ENCODE peak calls at places on chromosomes 16 and 17, in nine cellular contexts. One of them, this sample, is unnamed.

GRCh38 chr17:70736375-70736957 is 567.1 kb downstream of the KCNJ2 start:
- DNase-seq in H7: no peak
- DNase-seq in NCI-H2081: no peak
- DNase-seq in HuH-7: no peak
- DNase-seq in effector CD8-positive, alpha-beta T cell: no peak
- DNase-seq in ureter: no peak
- DNase-seq in IMR-90: no peak
- DNase-seq in HCEC 1CT: no peak
- DNase-seq in NK-92 treated with Interleukin-12 subunit alpha and Interleukin-12 subunit beta, amount 100 ng/mL, for 24 hours: no peak
- DNase-seq in this sample: no peak

GRCh38 chr17:59825533-59826316 is 67.0 kb downstream of the TUBD1 start:
- DNase-seq in H7: no peak
- DNase-seq in IMR-90: peak
- DNase-seq in effector CD8-positive, alpha-beta T cell: no peak
- DNase-seq in NK-92 treated with Interleukin-12 subunit alpha and Interleukin-12 subunit beta, amount 100 ng/mL, for 24 hours: no peak
- DNase-seq in HCEC 1CT: peak
- DNase-seq in HuH-7: no peak
- DNase-seq in NCI-H2081: no peak
- DNase-seq in ureter: no peak
- DNase-seq in this sample: peak

GRCh38 chr16:53999841-54000240 is 286.7 kb downstream of the IRX3 start:
- DNase-seq in effector CD8-positive, alpha-beta T cell: no peak
- DNase-seq in HCEC 1CT: no peak
- DNase-seq in IMR-90: peak
- DNase-seq in ureter: no peak
- DNase-seq in HuH-7: no peak
- DNase-seq in NCI-H2081: no peak
- DNase-seq in NK-92 treated with Interleukin-12 subunit alpha and Interleukin-12 subunit beta, amount 100 ng/mL, for 24 hours: no peak
- DNase-seq in H7: no peak
- DNase-seq in this sample: no peak

GRCh38 chr16:87850009-87851006 is 19.0 kb downstream of the SLC7A5 start:
- DNase-seq in NCI-H2081: peak
- DNase-seq in HCEC 1CT: peak
- DNase-seq in NK-92 treated with Interleukin-12 subunit alpha and Interleukin-12 subunit beta, amount 100 ng/mL, for 24 hours: peak
- DNase-seq in H7: peak
- DNase-seq in HuH-7: peak
- DNase-seq in ureter: no peak
- DNase-seq in effector CD8-positive, alpha-beta T cell: peak
- DNase-seq in IMR-90: peak
- DNase-seq in this sample: peak

GRCh38 chr16:31707743-31708335 is 165.8 kb upstream of the ZNF267 start:
- DNase-seq in ureter: no peak
- DNase-seq in H7: peak
- DNase-seq in IMR-90: no peak
- DNase-seq in effector CD8-positive, alpha-beta T cell: no peak
- DNase-seq in HCEC 1CT: no peak
- DNase-seq in HuH-7: no peak
- DNase-seq in NCI-H2081: no peak
- DNase-seq in NK-92 treated with Interleukin-12 subunit alpha and Interleukin-12 subunit beta, amount 100 ng/mL, for 24 hours: no peak
- DNase-seq in this sample: no peak

GRCh38 chr17:73316919-73317505 is 5.2 kb upstream of the CDC42EP4 start:
- DNase-seq in H7: no peak
- DNase-seq in HCEC 1CT: no peak
- DNase-seq in NCI-H2081: no peak
- DNase-seq in NK-92 treated with Interleukin-12 subunit alpha and Interleukin-12 subunit beta, amount 100 ng/mL, for 24 hours: no peak
- DNase-seq in HuH-7: no peak
- DNase-seq in IMR-90: no peak
- DNase-seq in ureter: no peak
- DNase-seq in effector CD8-positive, alpha-beta T cell: no peak
- DNase-seq in this sample: no peak

GRCh38 chr16:79589495-79590134 is 10.9 kb downstream of the MAF start:
- DNase-seq in effector CD8-positive, alpha-beta T cell: no peak
- DNase-seq in HuH-7: no peak
- DNase-seq in HCEC 1CT: no peak
- DNase-seq in IMR-90: no peak
- DNase-seq in NCI-H2081: no peak
- DNase-seq in NK-92 treated with Interleukin-12 subunit alpha and Interleukin-12 subunit beta, amount 100 ng/mL, for 24 hours: no peak
- DNase-seq in ureter: no peak
- DNase-seq in H7: peak
- DNase-seq in this sample: no peak

GRCh38 chr17:21357281-21357680 is 18.9 kb upstream of the KCNJ12 start:
- DNase-seq in ureter: no peak
- DNase-seq in NK-92 treated with Interleukin-12 subunit alpha and Interleukin-12 subunit beta, amount 100 ng/mL, for 24 hours: no peak
- DNase-seq in effector CD8-positive, alpha-beta T cell: no peak
- DNase-seq in NCI-H2081: no peak
- DNase-seq in IMR-90: no peak
- DNase-seq in HuH-7: no peak
- DNase-seq in HCEC 1CT: no peak
- DNase-seq in H7: no peak
- DNase-seq in this sample: no peak

GRCh38 chr16:4086153-4086552 is 30.1 kb downstream of the ADCY9 start:
- DNase-seq in HCEC 1CT: no peak
- DNase-seq in HuH-7: no peak
- DNase-seq in IMR-90: no peak
- DNase-seq in H7: no peak
- DNase-seq in NK-92 treated with Interleukin-12 subunit alpha and Interleukin-12 subunit beta, amount 100 ng/mL, for 24 hours: no peak
- DNase-seq in effector CD8-positive, alpha-beta T cell: no peak
- DNase-seq in ureter: no peak
- DNase-seq in NCI-H2081: no peak
- DNase-seq in this sample: no peak

GRCh38 chr16:31455601-31456314 is 3.5 kb upstream of the ARMC5 start:
- DNase-seq in IMR-90: no peak
- DNase-seq in NCI-H2081: peak
- DNase-seq in ureter: no peak
- DNase-seq in HCEC 1CT: no peak
- DNase-seq in HuH-7: no peak
- DNase-seq in H7: no peak
- DNase-seq in NK-92 treated with Interleukin-12 subunit alpha and Interleukin-12 subunit beta, amount 100 ng/mL, for 24 hours: no peak
- DNase-seq in effector CD8-positive, alpha-beta T cell: no peak
- DNase-seq in this sample: no peak

GRCh38 chr17:42809250-42809649 is 10.6 kb downstream of the CNTD1 start:
- DNase-seq in IMR-90: peak
- DNase-seq in effector CD8-positive, alpha-beta T cell: no peak
- DNase-seq in HCEC 1CT: peak
- DNase-seq in H7: no peak
- DNase-seq in ureter: no peak
- DNase-seq in HuH-7: no peak
- DNase-seq in NCI-H2081: no peak
- DNase-seq in NK-92 treated with Interleukin-12 subunit alpha and Interleukin-12 subunit beta, amount 100 ng/mL, for 24 hours: no peak
- DNase-seq in this sample: peak

GRCh38 chr17:64202683-64203430 is 60.2 kb downstream of the TEX2 start:
- DNase-seq in HuH-7: no peak
- DNase-seq in effector CD8-positive, alpha-beta T cell: no peak
- DNase-seq in H7: no peak
- DNase-seq in NK-92 treated with Interleukin-12 subunit alpha and Interleukin-12 subunit beta, amount 100 ng/mL, for 24 hours: no peak
- DNase-seq in ureter: no peak
- DNase-seq in NCI-H2081: no peak
- DNase-seq in IMR-90: peak
- DNase-seq in HCEC 1CT: peak
- DNase-seq in this sample: peak

GRCh38 chr17:75808905-75809621 is 24.5 kb downstream of the UNK start:
- DNase-seq in effector CD8-positive, alpha-beta T cell: no peak
- DNase-seq in H7: peak
- DNase-seq in NK-92 treated with Interleukin-12 subunit alpha and Interleukin-12 subunit beta, amount 100 ng/mL, for 24 hours: no peak
- DNase-seq in ureter: no peak
- DNase-seq in HuH-7: no peak
- DNase-seq in HCEC 1CT: no peak
- DNase-seq in NCI-H2081: no peak
- DNase-seq in IMR-90: peak
- DNase-seq in this sample: peak

GRCh38 chr16:52603015-52603414 is 56.1 kb upstream of the TOX3 start:
- DNase-seq in NK-92 treated with Interleukin-12 subunit alpha and Interleukin-12 subunit beta, amount 100 ng/mL, for 24 hours: no peak
- DNase-seq in HuH-7: no peak
- DNase-seq in NCI-H2081: no peak
- DNase-seq in IMR-90: no peak
- DNase-seq in effector CD8-positive, alpha-beta T cell: no peak
- DNase-seq in H7: no peak
- DNase-seq in ureter: no peak
- DNase-seq in HCEC 1CT: no peak
- DNase-seq in this sample: no peak

GRCh38 chr17:77635176-77635575 is 323.3 kb upstream of the TNRC6C start:
- DNase-seq in HCEC 1CT: no peak
- DNase-seq in HuH-7: no peak
- DNase-seq in NCI-H2081: no peak
- DNase-seq in IMR-90: no peak
- DNase-seq in ureter: no peak
- DNase-seq in NK-92 treated with Interleukin-12 subunit alpha and Interleukin-12 subunit beta, amount 100 ng/mL, for 24 hours: no peak
- DNase-seq in H7: no peak
- DNase-seq in effector CD8-positive, alpha-beta T cell: no peak
- DNase-seq in this sample: no peak

GRCh38 chr17:81966343-81967243 is 5.6 kb upstream of the NOTUM start:
- DNase-seq in NK-92 treated with Interleukin-12 subunit alpha and Interleukin-12 subunit beta, amount 100 ng/mL, for 24 hours: no peak
- DNase-seq in HCEC 1CT: peak
- DNase-seq in effector CD8-positive, alpha-beta T cell: no peak
- DNase-seq in ureter: no peak
- DNase-seq in H7: peak
- DNase-seq in HuH-7: no peak
- DNase-seq in NCI-H2081: no peak
- DNase-seq in IMR-90: peak
- DNase-seq in this sample: peak

GRCh38 chr17:33200116-33200515 is 93.0 kb downstream of the ASIC2 start:
- DNase-seq in ureter: no peak
- DNase-seq in NCI-H2081: no peak
- DNase-seq in HuH-7: no peak
- DNase-seq in effector CD8-positive, alpha-beta T cell: no peak
- DNase-seq in H7: no peak
- DNase-seq in IMR-90: peak
- DNase-seq in NK-92 treated with Interleukin-12 subunit alpha and Interleukin-12 subunit beta, amount 100 ng/mL, for 24 hours: no peak
- DNase-seq in HCEC 1CT: no peak
- DNase-seq in this sample: no peak

GRCh38 chr17:81713556-81714411 is 1.7 kb downstream of the SLC25A10 start:
- DNase-seq in effector CD8-positive, alpha-beta T cell: no peak
- DNase-seq in NCI-H2081: peak
- DNase-seq in NK-92 treated with Interleukin-12 subunit alpha and Interleukin-12 subunit beta, amount 100 ng/mL, for 24 hours: no peak
- DNase-seq in ureter: no peak
- DNase-seq in IMR-90: no peak
- DNase-seq in H7: no peak
- DNase-seq in HCEC 1CT: no peak
- DNase-seq in HuH-7: no peak
- DNase-seq in this sample: no peak

GRCh38 chr17:38728290-38728831 is 1.8 kb upstream of the CISD3 start:
- DNase-seq in NCI-H2081: no peak
- DNase-seq in IMR-90: no peak
- DNase-seq in ureter: no peak
- DNase-seq in NK-92 treated with Interleukin-12 subunit alpha and Interleukin-12 subunit beta, amount 100 ng/mL, for 24 hours: peak
- DNase-seq in HuH-7: no peak
- DNase-seq in HCEC 1CT: no peak
- DNase-seq in effector CD8-positive, alpha-beta T cell: peak
- DNase-seq in H7: no peak
- DNase-seq in this sample: no peak

GRCh38 chr17:42116705-42117396 is 4.3 kb downstream of the KAT2A start:
- DNase-seq in NCI-H2081: peak
- DNase-seq in HCEC 1CT: peak
- DNase-seq in NK-92 treated with Interleukin-12 subunit alpha and Interleukin-12 subunit beta, amount 100 ng/mL, for 24 hours: peak
- DNase-seq in ureter: peak
- DNase-seq in H7: peak
- DNase-seq in IMR-90: peak
- DNase-seq in effector CD8-positive, alpha-beta T cell: peak
- DNase-seq in HuH-7: peak
- DNase-seq in this sample: peak

GRCh38 chr16:50712568-50712914 is 19.1 kb downstream of the NOD2 start:
- DNase-seq in NCI-H2081: no peak
- DNase-seq in IMR-90: peak
- DNase-seq in NK-92 treated with Interleukin-12 subunit alpha and Interleukin-12 subunit beta, amount 100 ng/mL, for 24 hours: no peak
- DNase-seq in HCEC 1CT: no peak
- DNase-seq in HuH-7: no peak
- DNase-seq in H7: no peak
- DNase-seq in ureter: no peak
- DNase-seq in effector CD8-positive, alpha-beta T cell: no peak
- DNase-seq in this sample: no peak